ENCODE peak calls at places on chromosomes 13 and 19, in eight cellular contexts. One of them, this sample, is unnamed. For H3K9me3, the result is how much of the 10 kb centered on the place peaks cover.

GRCh38 chr13:41746259-41746658 is 214.7 kb downstream of the VWA8 start:
- DNase-seq in neural progenitor cell: no peak
- DNase-seq in HepG2: no peak
- DNase-seq in neuronal stem cell: no peak
- DNase-seq in H9: no peak
- DNase-seq in PC-3: peak
- DNase-seq in SK-N-SH: no peak
- DNase-seq in fibroblast of lung: peak
- DNase-seq in this sample: no peak

GRCh38 chr13:48656621-48657020 is 2.9 kb downstream of the CYSLTR2 start:
- DNase-seq in neuronal stem cell: peak
- DNase-seq in SK-N-SH: no peak
- DNase-seq in PC-3: no peak
- DNase-seq in H9: no peak
- DNase-seq in HepG2: peak
- DNase-seq in neural progenitor cell: peak
- DNase-seq in fibroblast of lung: no peak
- DNase-seq in this sample: no peak

GRCh38 chr19:5536337-5536894 is 31.3 kb downstream of the TINCR start:
- DNase-seq in neural progenitor cell: peak
- DNase-seq in HepG2: no peak
- DNase-seq in PC-3: peak
- DNase-seq in fibroblast of lung: peak
- DNase-seq in SK-N-SH: peak
- DNase-seq in H9: peak
- DNase-seq in neuronal stem cell: peak
- DNase-seq in this sample: no peak

GRCh38 chr13:31790992-31791391 is 51.7 kb downstream of the RXFP2 start:
- DNase-seq in neuronal stem cell: no peak
- DNase-seq in SK-N-SH: no peak
- DNase-seq in neural progenitor cell: no peak
- DNase-seq in PC-3: no peak
- DNase-seq in HepG2: no peak
- DNase-seq in fibroblast of lung: no peak
- DNase-seq in H9: no peak
- DNase-seq in this sample: no peak

GRCh38 chr13:114174529-114174941 is 4.5 kb upstream of the CFAP97D2 start:
- DNase-seq in fibroblast of lung: peak
- DNase-seq in SK-N-SH: no peak
- DNase-seq in neuronal stem cell: no peak
- DNase-seq in PC-3: no peak
- DNase-seq in H9: no peak
- DNase-seq in HepG2: no peak
- DNase-seq in neural progenitor cell: no peak
- DNase-seq in this sample: no peak

GRCh38 chr19:48123907-48124675 is 13.5 kb upstream of the PLA2G4C start:
- DNase-seq in HepG2: peak
- DNase-seq in PC-3: peak
- DNase-seq in SK-N-SH: no peak
- DNase-seq in H9: no peak
- DNase-seq in neuronal stem cell: peak
- DNase-seq in neural progenitor cell: peak
- DNase-seq in fibroblast of lung: no peak
- DNase-seq in this sample: no peak

GRCh38 chr13:28718538-28719226 is at the start of gene SLC46A3:
- DNase-seq in neural progenitor cell: peak
- DNase-seq in neuronal stem cell: peak
- DNase-seq in HepG2: no peak
- DNase-seq in fibroblast of lung: peak
- DNase-seq in PC-3: peak
- DNase-seq in H9: peak
- DNase-seq in SK-N-SH: peak
- DNase-seq in this sample: peak

GRCh38 chr13:98688373-98688772 is 64.1 kb downstream of the SLC15A1 start:
- DNase-seq in HepG2: no peak
- DNase-seq in H9: no peak
- DNase-seq in neuronal stem cell: no peak
- DNase-seq in neural progenitor cell: no peak
- DNase-seq in SK-N-SH: no peak
- DNase-seq in fibroblast of lung: no peak
- DNase-seq in PC-3: no peak
- DNase-seq in this sample: no peak

GRCh38 chr13:35469781-35470380 is 6.6 kb downstream of the MAB21L1 start:
- DNase-seq in fibroblast of lung: no peak
- DNase-seq in SK-N-SH: no peak
- DNase-seq in HepG2: no peak
- DNase-seq in neural progenitor cell: peak
- DNase-seq in PC-3: no peak
- DNase-seq in H9: no peak
- DNase-seq in neuronal stem cell: no peak
- DNase-seq in this sample: peak

GRCh38 chr19:8481191-8481590 is 21.2 kb downstream of the PRAM1 start:
- DNase-seq in HepG2: no peak
- DNase-seq in neural progenitor cell: no peak
- DNase-seq in SK-N-SH: no peak
- DNase-seq in PC-3: no peak
- DNase-seq in neuronal stem cell: no peak
- DNase-seq in H9: no peak
- DNase-seq in fibroblast of lung: no peak
- DNase-seq in this sample: no peak

GRCh38 chr19:1525343-1525742 is 1.5 kb downstream of the PLK5 start:
- DNase-seq in neuronal stem cell: no peak
- DNase-seq in SK-N-SH: no peak
- DNase-seq in H9: no peak
- DNase-seq in neural progenitor cell: no peak
- DNase-seq in PC-3: no peak
- DNase-seq in fibroblast of lung: no peak
- DNase-seq in HepG2: no peak
- DNase-seq in this sample: no peak

GRCh38 chr13:95834134-95834765 is 157.3 kb downstream of the DNAJC3 start:
- DNase-seq in neuronal stem cell: peak
- DNase-seq in H9: peak
- DNase-seq in SK-N-SH: peak
- DNase-seq in PC-3: peak
- DNase-seq in HepG2: peak
- DNase-seq in neural progenitor cell: peak
- DNase-seq in fibroblast of lung: peak
- DNase-seq in this sample: peak

GRCh38 chr19:4914736-4915501 is 5.6 kb downstream of the UHRF1 start:
- DNase-seq in neuronal stem cell: no peak
- DNase-seq in neural progenitor cell: no peak
- DNase-seq in PC-3: peak
- DNase-seq in HepG2: no peak
- DNase-seq in SK-N-SH: no peak
- DNase-seq in fibroblast of lung: peak
- DNase-seq in H9: no peak
- DNase-seq in this sample: no peak

GRCh38 chr13:42076309-42076713 is 27.9 kb downstream of the DGKH start:
- DNase-seq in fibroblast of lung: peak
- DNase-seq in neuronal stem cell: no peak
- DNase-seq in PC-3: no peak
- DNase-seq in HepG2: no peak
- DNase-seq in SK-N-SH: no peak
- DNase-seq in neural progenitor cell: no peak
- DNase-seq in H9: no peak
- DNase-seq in this sample: no peak

GRCh38 chr13:67792151-67792665 is 562.1 kb upstream of the PCDH9 start:
- DNase-seq in neural progenitor cell: no peak
- DNase-seq in PC-3: no peak
- DNase-seq in HepG2: no peak
- DNase-seq in fibroblast of lung: peak
- DNase-seq in SK-N-SH: no peak
- DNase-seq in H9: no peak
- DNase-seq in neuronal stem cell: no peak
- DNase-seq in this sample: no peak

GRCh38 chr13:77506874-77507273 is 28.6 kb upstream of the SCEL start:
- DNase-seq in H9: no peak
- DNase-seq in HepG2: no peak
- DNase-seq in neuronal stem cell: no peak
- DNase-seq in PC-3: peak
- DNase-seq in neural progenitor cell: no peak
- DNase-seq in SK-N-SH: no peak
- DNase-seq in fibroblast of lung: peak
- DNase-seq in this sample: peak

GRCh38 chr13:23715762-23716235 is 145.6 kb downstream of the TNFRSF19 start:
- DNase-seq in neuronal stem cell: no peak
- DNase-seq in SK-N-SH: no peak
- DNase-seq in fibroblast of lung: no peak
- DNase-seq in neural progenitor cell: no peak
- DNase-seq in H9: peak
- DNase-seq in PC-3: peak
- DNase-seq in HepG2: peak
- DNase-seq in this sample: peak

GRCh38 chr19:52492991-52493470 is 34.4 kb upstream of the ZNF808 start:
- DNase-seq in neural progenitor cell: peak
- DNase-seq in H9: peak
- DNase-seq in fibroblast of lung: no peak
- DNase-seq in neuronal stem cell: peak
- DNase-seq in SK-N-SH: peak
- DNase-seq in HepG2: no peak
- DNase-seq in PC-3: no peak
- DNase-seq in this sample: no peak

GRCh38 chr19:52494518-52494917 is 33.0 kb upstream of the ZNF808 start:
- DNase-seq in PC-3: peak
- DNase-seq in neuronal stem cell: no peak
- DNase-seq in H9: no peak
- DNase-seq in SK-N-SH: no peak
- DNase-seq in HepG2: no peak
- DNase-seq in fibroblast of lung: no peak
- DNase-seq in neural progenitor cell: no peak
- DNase-seq in this sample: no peak

GRCh38 chr19:52492201-52492960 is 35.1 kb upstream of the ZNF808 start:
- DNase-seq in HepG2: no peak
- DNase-seq in SK-N-SH: peak
- DNase-seq in PC-3: no peak
- DNase-seq in H9: peak
- DNase-seq in fibroblast of lung: no peak
- DNase-seq in neuronal stem cell: peak
- DNase-seq in neural progenitor cell: peak
- DNase-seq in this sample: no peak
- H3K9me3 ChIP-seq in HepG2: half or more
- H3K9me3 ChIP-seq in SK-N-SH: under half
- H3K9me3 ChIP-seq in PC-3: under half
- H3K9me3 ChIP-seq in H9: under half
- H3K9me3 ChIP-seq in fibroblast of lung: under half
- H3K9me3 ChIP-seq in neuronal stem cell: under half
- H3K9me3 ChIP-seq in neural progenitor cell: under half
- H3K9me3 ChIP-seq in this sample: under half

DNA sequence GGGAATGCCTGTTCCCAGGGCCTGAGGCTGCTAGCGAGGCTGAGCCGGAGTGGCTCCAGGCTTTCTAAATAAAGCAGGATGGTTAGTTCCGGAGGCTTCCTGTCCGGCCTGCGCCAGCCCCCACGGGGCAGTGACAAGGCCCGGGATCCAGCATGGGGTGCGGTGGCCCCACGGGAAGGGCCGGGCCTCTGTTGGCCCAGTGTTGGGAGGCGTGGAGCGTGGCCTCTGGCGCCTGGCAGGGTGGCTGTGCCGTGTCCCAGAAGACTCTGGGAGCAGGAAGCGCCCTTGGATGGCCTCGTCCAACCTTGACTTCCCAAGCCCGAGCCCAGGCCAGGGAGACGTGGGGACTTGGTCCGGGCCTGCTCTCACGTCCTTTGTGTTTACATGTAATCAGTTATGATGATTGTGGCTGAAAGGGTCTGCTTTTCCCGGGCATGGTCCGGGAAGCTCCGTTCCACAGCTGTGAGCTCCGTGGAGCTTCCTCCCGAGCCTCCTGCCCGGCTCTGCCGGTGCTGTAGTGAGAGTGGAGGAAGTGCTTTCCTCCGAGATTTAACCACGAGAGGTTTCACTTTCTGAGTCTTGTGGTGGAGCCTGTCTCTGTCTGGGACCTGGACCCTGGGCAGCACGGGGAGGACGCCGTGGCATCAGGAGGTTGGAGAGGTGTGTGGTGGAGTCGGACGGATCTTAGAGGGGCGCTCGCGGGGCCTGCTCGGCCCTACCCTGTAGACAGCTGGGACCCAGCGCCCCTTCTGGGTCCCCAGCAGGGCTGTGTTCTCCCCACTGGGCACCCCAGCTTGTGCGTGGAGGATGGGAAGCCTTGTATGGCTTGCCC is 4.6 kb downstream of the GNA11 start:
- DNase-seq in fibroblast of lung: peak
- DNase-seq in neuronal stem cell: no peak
- DNase-seq in H9: no peak
- DNase-seq in PC-3: no peak
- DNase-seq in HepG2: no peak
- DNase-seq in neural progenitor cell: no peak
- DNase-seq in SK-N-SH: no peak
- DNase-seq in this sample: no peak
- H2AFZ ChIP-seq in fibroblast of lung: peak
- H2AFZ ChIP-seq in neuronal stem cell: no peak
- H2AFZ ChIP-seq in H9: no peak
- H2AFZ ChIP-seq in PC-3: no peak
- H2AFZ ChIP-seq in HepG2: no peak
- H2AFZ ChIP-seq in neural progenitor cell: no peak
- H2AFZ ChIP-seq in SK-N-SH: no peak
- H2AFZ ChIP-seq in this sample: no peak

DNA sequence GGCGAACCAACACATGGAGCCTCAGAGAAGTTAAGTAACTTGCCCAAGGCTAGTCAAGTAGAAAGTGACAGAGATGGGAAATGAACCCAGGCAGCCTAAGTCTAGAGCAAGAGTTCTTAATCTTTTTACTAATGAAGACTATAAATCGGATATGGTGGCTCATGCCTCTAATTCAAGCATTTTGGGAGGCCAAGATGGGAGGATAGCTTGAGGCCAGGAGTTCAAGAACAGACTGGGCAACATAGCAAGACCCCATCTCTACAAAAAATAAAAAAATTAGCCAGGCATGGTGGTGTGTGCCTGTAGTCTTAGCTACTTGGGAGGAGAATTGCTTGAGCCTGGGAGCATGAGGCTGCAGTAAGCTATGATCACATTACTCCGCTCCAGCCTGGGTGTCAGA is 10.7 kb downstream of the GPR12 start:
- DNase-seq in H9: no peak
- DNase-seq in neuronal stem cell: no peak
- DNase-seq in SK-N-SH: no peak
- DNase-seq in HepG2: no peak
- DNase-seq in fibroblast of lung: no peak
- DNase-seq in PC-3: no peak
- DNase-seq in neural progenitor cell: no peak
- DNase-seq in this sample: no peak
- H3K9me3 ChIP-seq in H9: under half
- H3K9me3 ChIP-seq in neuronal stem cell: under half
- H3K9me3 ChIP-seq in SK-N-SH: under half
- H3K9me3 ChIP-seq in HepG2: under half
- H3K9me3 ChIP-seq in fibroblast of lung: under half
- H3K9me3 ChIP-seq in PC-3: under half
- H3K9me3 ChIP-seq in neural progenitor cell: under half
- H3K9me3 ChIP-seq in this sample: under half

DNA sequence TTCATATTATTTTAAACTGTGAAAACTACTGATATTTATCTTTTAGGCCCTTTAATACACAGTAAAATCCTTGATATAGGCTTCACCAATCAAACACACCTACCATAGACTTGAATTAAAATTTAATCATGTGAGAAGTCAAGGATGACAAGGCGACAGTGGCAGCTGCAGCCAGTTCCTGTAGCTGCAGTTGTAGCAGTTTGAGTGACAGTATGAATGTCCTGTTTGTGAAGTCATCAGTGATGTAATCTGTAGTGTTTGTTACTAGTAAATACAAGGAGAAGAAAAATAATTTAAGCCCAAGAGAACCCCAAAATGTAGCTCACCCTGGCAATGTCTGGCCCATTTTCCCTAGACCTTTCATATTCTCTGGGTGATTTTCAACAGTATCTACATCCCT is 897.0 kb downstream of the SLITRK6 start:
- DNase-seq in neural progenitor cell: no peak
- DNase-seq in fibroblast of lung: no peak
- DNase-seq in neuronal stem cell: no peak
- DNase-seq in H9: no peak
- DNase-seq in HepG2: no peak
- DNase-seq in PC-3: no peak
- DNase-seq in SK-N-SH: no peak
- DNase-seq in this sample: peak
- H2AFZ ChIP-seq in neural progenitor cell: no peak
- H2AFZ ChIP-seq in fibroblast of lung: no peak
- H2AFZ ChIP-seq in neuronal stem cell: no peak
- H2AFZ ChIP-seq in H9: no peak
- H2AFZ ChIP-seq in HepG2: no peak
- H2AFZ ChIP-seq in PC-3: no peak
- H2AFZ ChIP-seq in SK-N-SH: no peak
- H2AFZ ChIP-seq in this sample: peak

This sample was measured in Karpas-422.